ENCODE peak calls at places on chromosomes 13 and 19, in eight cellular contexts. One of them, this sample, is unnamed.

GRCh38 chr13:97753942-97754670 is 199.4 kb upstream of the IPO5 start:
- DNase-seq in BE2C: no peak
- DNase-seq in tibial artery: no peak
- DNase-seq in mesendoderm: peak; percentile 34
- DNase-seq in CD8-positive, alpha-beta T cell: no peak
- DNase-seq in cardiac muscle cell: no peak
- DNase-seq in IMR-90: no peak
- DNase-seq in PC-9: no peak
- DNase-seq in this sample: no peak

GRCh38 chr13:72062566-72062965 is 195.6 kb upstream of the DACH1 start:
- DNase-seq in IMR-90: no peak
- DNase-seq in BE2C: no peak
- DNase-seq in mesendoderm: peak; percentile 80
- DNase-seq in tibial artery: no peak
- DNase-seq in cardiac muscle cell: no peak
- DNase-seq in PC-9: no peak
- DNase-seq in CD8-positive, alpha-beta T cell: no peak
- DNase-seq in this sample: no peak

GRCh38 chr13:104534847-104535246 is 1468.6 kb upstream of the SLC10A2 start:
- DNase-seq in PC-9: no peak
- DNase-seq in CD8-positive, alpha-beta T cell: no peak
- DNase-seq in tibial artery: no peak
- DNase-seq in BE2C: no peak
- DNase-seq in mesendoderm: peak; percentile 41
- DNase-seq in IMR-90: no peak
- DNase-seq in cardiac muscle cell: no peak
- DNase-seq in this sample: no peak

GRCh38 chr19:43806848-43807247 is 4.6 kb upstream of the LYPD5 start:
- DNase-seq in PC-9: no peak
- DNase-seq in CD8-positive, alpha-beta T cell: no peak
- DNase-seq in IMR-90: no peak
- DNase-seq in tibial artery: no peak
- DNase-seq in mesendoderm: no peak
- DNase-seq in cardiac muscle cell: no peak
- DNase-seq in BE2C: no peak
- DNase-seq in this sample: no peak

GRCh38 chr19:56595548-56595899 is 422 bp downstream of the ZNF71 start:
- DNase-seq in tibial artery: no peak
- DNase-seq in cardiac muscle cell: no peak
- DNase-seq in mesendoderm: no peak
- DNase-seq in PC-9: no peak
- DNase-seq in IMR-90: peak; percentile 9
- DNase-seq in BE2C: no peak
- DNase-seq in CD8-positive, alpha-beta T cell: no peak
- DNase-seq in this sample: no peak

GRCh38 chr13:80363890-80364503 is 23.1 kb upstream of the SPRY2 start:
- DNase-seq in mesendoderm: peak; percentile 30
- DNase-seq in PC-9: no peak
- DNase-seq in BE2C: no peak
- DNase-seq in IMR-90: peak; percentile 49
- DNase-seq in tibial artery: no peak
- DNase-seq in cardiac muscle cell: no peak
- DNase-seq in CD8-positive, alpha-beta T cell: no peak
- DNase-seq in this sample: no peak

GRCh38 chr19:33064117-33064777 is 441 bp downstream of the RHPN2 start:
- DNase-seq in cardiac muscle cell: peak; percentile 53
- DNase-seq in mesendoderm: peak; percentile 45
- DNase-seq in IMR-90: no peak
- DNase-seq in CD8-positive, alpha-beta T cell: peak; percentile 33
- DNase-seq in PC-9: no peak
- DNase-seq in tibial artery: no peak
- DNase-seq in BE2C: peak; percentile 54
- DNase-seq in this sample: no peak

GRCh38 chr13:112738606-112739005 is 48.8 kb downstream of the ATP11A start:
- DNase-seq in BE2C: no peak
- DNase-seq in mesendoderm: no peak
- DNase-seq in cardiac muscle cell: no peak
- DNase-seq in CD8-positive, alpha-beta T cell: no peak
- DNase-seq in tibial artery: no peak
- DNase-seq in IMR-90: no peak
- DNase-seq in PC-9: no peak
- DNase-seq in this sample: no peak

GRCh38 chr19:15149704-15150103 is 42.5 kb downstream of the SYDE1 start:
- DNase-seq in tibial artery: no peak
- DNase-seq in IMR-90: no peak
- DNase-seq in mesendoderm: no peak
- DNase-seq in PC-9: no peak
- DNase-seq in cardiac muscle cell: no peak
- DNase-seq in CD8-positive, alpha-beta T cell: no peak
- DNase-seq in BE2C: no peak
- DNase-seq in this sample: no peak

GRCh38 chr13:46756977-46757376 is 40.0 kb downstream of the ESD start:
- DNase-seq in BE2C: no peak
- DNase-seq in tibial artery: no peak
- DNase-seq in cardiac muscle cell: no peak
- DNase-seq in CD8-positive, alpha-beta T cell: no peak
- DNase-seq in mesendoderm: no peak
- DNase-seq in IMR-90: peak; percentile 48
- DNase-seq in PC-9: no peak
- DNase-seq in this sample: no peak

GRCh38 chr19:34500656-34501120 is 19.1 kb downstream of the WTIP start:
- DNase-seq in CD8-positive, alpha-beta T cell: no peak
- DNase-seq in mesendoderm: no peak
- DNase-seq in IMR-90: no peak
- DNase-seq in BE2C: no peak
- DNase-seq in PC-9: no peak
- DNase-seq in tibial artery: peak; percentile 20
- DNase-seq in cardiac muscle cell: no peak
- DNase-seq in this sample: no peak

GRCh38 chr13:107586216-107586615 is 629.1 kb downstream of the LIG4 start:
- DNase-seq in mesendoderm: no peak
- DNase-seq in cardiac muscle cell: no peak
- DNase-seq in IMR-90: peak; percentile 89
- DNase-seq in CD8-positive, alpha-beta T cell: no peak
- DNase-seq in tibial artery: no peak
- DNase-seq in BE2C: no peak
- DNase-seq in PC-9: no peak
- DNase-seq in this sample: no peak

GRCh38 chr19:41373993-41374392 is 2.3 kb upstream of the TMEM91 start:
- DNase-seq in CD8-positive, alpha-beta T cell: no peak
- DNase-seq in tibial artery: peak; percentile 72
- DNase-seq in PC-9: no peak
- DNase-seq in IMR-90: peak; percentile 92
- DNase-seq in cardiac muscle cell: no peak
- DNase-seq in mesendoderm: no peak
- DNase-seq in BE2C: peak; percentile 97
- DNase-seq in this sample: no peak

GRCh38 chr13:113668491-113668971 is 1.5 kb downstream of the GRK1 start:
- DNase-seq in IMR-90: no peak
- DNase-seq in cardiac muscle cell: no peak
- DNase-seq in BE2C: no peak
- DNase-seq in CD8-positive, alpha-beta T cell: no peak
- DNase-seq in PC-9: no peak
- DNase-seq in tibial artery: peak; percentile 13
- DNase-seq in mesendoderm: no peak
- DNase-seq in this sample: no peak

GRCh38 chr19:23075031-23075733 is 41.6 kb upstream of the ZNF730 start:
- DNase-seq in CD8-positive, alpha-beta T cell: no peak
- DNase-seq in IMR-90: peak; percentile 72
- DNase-seq in cardiac muscle cell: peak; percentile 85
- DNase-seq in BE2C: peak; percentile 88
- DNase-seq in tibial artery: peak; percentile 20
- DNase-seq in mesendoderm: peak; percentile 97
- DNase-seq in PC-9: peak; percentile 53
- DNase-seq in this sample: no peak

GRCh38 chr13:32212420-32212819 is 102.7 kb downstream of the ZAR1L start:
- DNase-seq in BE2C: no peak
- DNase-seq in IMR-90: peak; percentile 91
- DNase-seq in PC-9: no peak
- DNase-seq in CD8-positive, alpha-beta T cell: no peak
- DNase-seq in tibial artery: no peak
- DNase-seq in mesendoderm: no peak
- DNase-seq in cardiac muscle cell: no peak
- DNase-seq in this sample: no peak

GRCh38 chr13:111385182-111385857 is 64.9 kb downstream of the TEX29 start:
- DNase-seq in PC-9: no peak
- DNase-seq in cardiac muscle cell: no peak
- DNase-seq in BE2C: no peak
- DNase-seq in IMR-90: no peak
- DNase-seq in tibial artery: no peak
- DNase-seq in CD8-positive, alpha-beta T cell: no peak
- DNase-seq in mesendoderm: no peak
- DNase-seq in this sample: no peak

GRCh38 chr19:54160948-54161347 is 1.4 kb upstream of the LENG1 start:
- DNase-seq in PC-9: peak; percentile 31
- DNase-seq in BE2C: no peak
- DNase-seq in mesendoderm: no peak
- DNase-seq in CD8-positive, alpha-beta T cell: no peak
- DNase-seq in tibial artery: no peak
- DNase-seq in cardiac muscle cell: no peak
- DNase-seq in IMR-90: no peak
- DNase-seq in this sample: no peak

GRCh38 chr19:54164369-54165068 is 5.0 kb upstream of the LENG1 start:
- DNase-seq in PC-9: peak; percentile 34
- DNase-seq in tibial artery: peak; percentile 55
- DNase-seq in mesendoderm: peak; percentile 92
- DNase-seq in BE2C: peak; percentile 42
- DNase-seq in cardiac muscle cell: peak; percentile 70
- DNase-seq in CD8-positive, alpha-beta T cell: peak; percentile 49
- DNase-seq in IMR-90: peak; percentile 22
- DNase-seq in this sample: peak; percentile 56

GRCh38 chr19:54160182-54160811 is 776 bp upstream of the LENG1 start:
- DNase-seq in IMR-90: peak; percentile 57
- DNase-seq in cardiac muscle cell: no peak
- DNase-seq in tibial artery: no peak
- DNase-seq in BE2C: no peak
- DNase-seq in PC-9: no peak
- DNase-seq in CD8-positive, alpha-beta T cell: no peak
- DNase-seq in mesendoderm: peak; percentile 53
- DNase-seq in this sample: no peak

GRCh38 chr19:54162884-54163283 is 3.4 kb upstream of the LENG1 start:
- DNase-seq in PC-9: peak; percentile 25
- DNase-seq in IMR-90: no peak
- DNase-seq in tibial artery: no peak
- DNase-seq in cardiac muscle cell: no peak
- DNase-seq in BE2C: no peak
- DNase-seq in mesendoderm: no peak
- DNase-seq in CD8-positive, alpha-beta T cell: no peak
- DNase-seq in this sample: no peak

GRCh38 chr19:54162241-54162805 is 2.8 kb upstream of the LENG1 start:
- DNase-seq in mesendoderm: peak; percentile 85
- DNase-seq in CD8-positive, alpha-beta T cell: peak; percentile 83
- DNase-seq in IMR-90: peak; percentile 44
- DNase-seq in BE2C: peak; percentile 82
- DNase-seq in cardiac muscle cell: peak; percentile 93
- DNase-seq in tibial artery: peak; percentile 77
- DNase-seq in PC-9: peak; percentile 81
- DNase-seq in this sample: peak; percentile 67
- H3K4me3 ChIP-seq in mesendoderm: no peak overlapping the region
- H3K4me3 ChIP-seq in CD8-positive, alpha-beta T cell: peak overlapping the region; percentile 52
- H3K4me3 ChIP-seq in IMR-90: peak overlapping the region; percentile 76
- H3K4me3 ChIP-seq in BE2C: peak overlapping the region; percentile 29
- H3K4me3 ChIP-seq in cardiac muscle cell: peak overlapping the region; percentile 31
- H3K4me3 ChIP-seq in tibial artery: peak overlapping the region; percentile 33
- H3K4me3 ChIP-seq in PC-9: peak overlapping the region; percentile 51
- H3K4me3 ChIP-seq in this sample: peak overlapping the region; percentile 40

DNA sequence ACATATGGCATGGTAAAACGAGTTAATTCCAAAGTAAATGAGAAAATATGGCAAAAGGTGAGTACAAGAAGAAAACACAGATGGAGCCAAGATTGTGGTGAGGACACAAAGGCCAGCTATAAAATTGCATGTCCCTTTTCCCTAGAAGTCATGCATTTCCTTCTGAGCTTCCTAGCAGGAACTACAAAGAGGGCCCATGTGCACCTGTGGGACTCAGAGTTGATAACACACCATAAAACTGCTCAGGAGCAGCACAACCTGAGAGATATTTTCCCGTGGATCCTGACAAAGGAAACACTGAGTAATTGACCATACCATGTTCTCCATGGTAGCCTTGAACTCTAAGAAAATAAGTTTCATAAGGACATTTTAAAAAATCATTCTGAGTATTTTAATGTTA is 228.3 kb downstream of the DLEU7 start:
- DNase-seq in BE2C: no peak
- DNase-seq in tibial artery: no peak
- DNase-seq in cardiac muscle cell: no peak
- DNase-seq in CD8-positive, alpha-beta T cell: no peak
- DNase-seq in IMR-90: no peak
- DNase-seq in PC-9: no peak
- DNase-seq in mesendoderm: no peak
- DNase-seq in this sample: no peak
- H3K36me3 ChIP-seq in BE2C: no peaks in the 10 kb centered on the region
- H3K36me3 ChIP-seq in tibial artery: no peaks in the 10 kb centered on the region
- H3K36me3 ChIP-seq in cardiac muscle cell: no peaks in the 10 kb centered on the region
- H3K36me3 ChIP-seq in CD8-positive, alpha-beta T cell: no peaks in the 10 kb centered on the region
- H3K36me3 ChIP-seq in IMR-90: no peaks in the 10 kb centered on the region
- H3K36me3 ChIP-seq in PC-9: no peaks in the 10 kb centered on the region
- H3K36me3 ChIP-seq in mesendoderm: no peaks in the 10 kb centered on the region
- H3K36me3 ChIP-seq in this sample: no peaks in the 10 kb centered on the region

GRCh38 chr19:29503140-29503758 is 22.5 kb upstream of the VSTM2B start:
- DNase-seq in mesendoderm: no peak
- DNase-seq in PC-9: no peak
- DNase-seq in IMR-90: no peak
- DNase-seq in cardiac muscle cell: no peak
- DNase-seq in CD8-positive, alpha-beta T cell: no peak
- DNase-seq in tibial artery: no peak
- DNase-seq in BE2C: no peak
- DNase-seq in this sample: no peak
- H3K27me3 ChIP-seq in mesendoderm: no peaks in the 10 kb centered on the region
- H3K27me3 ChIP-seq in PC-9: peaks cover 96% of the 10 kb centered on the region
- H3K27me3 ChIP-seq in IMR-90: no peaks in the 10 kb centered on the region
- H3K27me3 ChIP-seq in cardiac muscle cell: no peaks in the 10 kb centered on the region
- H3K27me3 ChIP-seq in CD8-positive, alpha-beta T cell: no peaks in the 10 kb centered on the region
- H3K27me3 ChIP-seq in tibial artery: no peaks in the 10 kb centered on the region
- H3K27me3 ChIP-seq in BE2C: no peaks in the 10 kb centered on the region
- H3K27me3 ChIP-seq in this sample: no peaks in the 10 kb centered on the region

GRCh38 chr19:1438035-1438932 is at the start of gene RPS15:
- DNase-seq in PC-9: peak; percentile 77
- DNase-seq in IMR-90: peak; percentile 94
- DNase-seq in cardiac muscle cell: peak; percentile 95
- DNase-seq in BE2C: peak; percentile 95
- DNase-seq in tibial artery: peak; percentile 87
- DNase-seq in CD8-positive, alpha-beta T cell: peak; percentile 95
- DNase-seq in mesendoderm: peak; percentile 96
- DNase-seq in this sample: peak; percentile 94

GRCh38 chr19:1440418-1440801 is 2.2 kb downstream of the RPS15 start:
- DNase-seq in mesendoderm: no peak
- DNase-seq in cardiac muscle cell: no peak
- DNase-seq in CD8-positive, alpha-beta T cell: no peak
- DNase-seq in IMR-90: no peak
- DNase-seq in BE2C: no peak
- DNase-seq in tibial artery: no peak
- DNase-seq in PC-9: no peak
- DNase-seq in this sample: no peak

GRCh38 chr19:1435378-1435989 is 2.7 kb upstream of the RPS15 start:
- DNase-seq in cardiac muscle cell: no peak
- DNase-seq in PC-9: no peak
- DNase-seq in BE2C: no peak
- DNase-seq in CD8-positive, alpha-beta T cell: no peak
- DNase-seq in IMR-90: no peak
- DNase-seq in mesendoderm: no peak
- DNase-seq in tibial artery: no peak
- DNase-seq in this sample: no peak

GRCh38 chr19:1438933-1439358 is 750 bp downstream of the RPS15 start:
- DNase-seq in CD8-positive, alpha-beta T cell: no peak
- DNase-seq in mesendoderm: no peak
- DNase-seq in PC-9: no peak
- DNase-seq in IMR-90: no peak
- DNase-seq in tibial artery: no peak
- DNase-seq in cardiac muscle cell: no peak
- DNase-seq in BE2C: no peak
- DNase-seq in this sample: no peak

GRCh38 chr19:1437609-1438008 is 587 bp upstream of the RPS15 start:
- DNase-seq in CD8-positive, alpha-beta T cell: no peak
- DNase-seq in BE2C: no peak
- DNase-seq in mesendoderm: no peak
- DNase-seq in tibial artery: no peak
- DNase-seq in IMR-90: no peak
- DNase-seq in cardiac muscle cell: no peak
- DNase-seq in PC-9: no peak
- DNase-seq in this sample: no peak
- H3K4me3 ChIP-seq in CD8-positive, alpha-beta T cell: peak overlapping the region; percentile 79
- H3K4me3 ChIP-seq in BE2C: no peak overlapping the region
- H3K4me3 ChIP-seq in mesendoderm: no peak overlapping the region
- H3K4me3 ChIP-seq in tibial artery: peak overlapping the region; percentile 91
- H3K4me3 ChIP-seq in IMR-90: no peak overlapping the region
- H3K4me3 ChIP-seq in cardiac muscle cell: no peak overlapping the region
- H3K4me3 ChIP-seq in PC-9: no peak overlapping the region
- H3K4me3 ChIP-seq in this sample: peak overlapping the region; percentile 98

This sample was measured in effector memory CD4-positive, alpha-beta T cell.